ENCODE peak calls at places on chromosome 9, in six cellular contexts. M is K562, T is HCT116, B is upper lobe of left lung, F is GM12878, G is HepG2. X is an unnamed sample.

GRCh38 chr9:3507395-3508077 is 18.3 kb downstream of the RFX3 start:
- ATAC-seq in M (peak; percentile 59), T (no peak), B (no peak), F (peak; percentile 80), G (no peak), X (no peak)

GRCh38 chr9:4119778-4120554 is 179.9 kb downstream of the GLIS3 start:
- ATAC-seq in M (no peak), T (no peak), B (no peak), F (no peak), G (no peak), X (no peak)

GRCh38 chr9:83966209-83966582 is 13.8 kb downstream of the HNRNPK start:
- ATAC-seq in M (peak; percentile 38), T (peak; percentile 30), B (no peak), F (no peak), G (peak; percentile 6), X (no peak)

GRCh38 chr9:36116593-36116992 is 19.9 kb upstream of the GLIPR2 start:
- ATAC-seq in M (no peak), T (no peak), B (no peak), F (no peak), G (no peak), X (no peak)

GRCh38 chr9:112166176-112167140 is 8.6 kb downstream of the SUSD1 start:
- ATAC-seq in M (peak; percentile 78), T (no peak), B (no peak), F (no peak), G (peak; percentile 74), X (peak; percentile 41)

GRCh38 chr9:125343518-125344284 is 82.1 kb downstream of the GAPVD1 start:
- ATAC-seq in M (no peak), T (peak; percentile 71), B (peak; percentile 68), F (no peak), G (no peak), X (no peak)

GRCh38 chr9:109114670-109115069 is 5.1 kb downstream of the TMEM245 start:
- ATAC-seq in M (no peak), T (no peak), B (no peak), F (peak; percentile 4), G (no peak), X (no peak)

GRCh38 chr9:131837316-131837715 is 97.4 kb upstream of the RAPGEF1 start:
- ATAC-seq in M (peak; percentile 50), T (peak; percentile 75), B (no peak), F (peak; percentile 36), G (peak; percentile 85), X (no peak)

GRCh38 chr9:112200699-112201098 is 25.6 kb upstream of the SUSD1 start:
- ATAC-seq in M (no peak), T (no peak), B (no peak), F (no peak), G (no peak), X (no peak)

GRCh38 chr9:94899464-94900221 is 173.1 kb downstream of the AOPEP start:
- ATAC-seq in M (no peak), T (no peak), B (no peak), F (no peak), G (peak; percentile 97), X (no peak)

GRCh38 chr9:27924502-27924901 is 351.2 kb upstream of the C9orf72 start:
- ATAC-seq in M (no peak), T (no peak), B (no peak), F (no peak), G (no peak), X (no peak)

GRCh38 chr9:105672711-105673234 is 10.5 kb downstream of the TAL2 start:
- ATAC-seq in M (peak; percentile 69), T (no peak), B (no peak), F (peak; percentile 57), G (no peak), X (no peak)

GRCh38 chr9:676780-677458 is 164.6 kb upstream of the DMRT1 start:
- ATAC-seq in M (no peak), T (no peak), B (no peak), F (no peak), G (peak; percentile 74), X (no peak)

GRCh38 chr9:89886281-89886700 is 281.5 kb downstream of the GADD45G start:
- ATAC-seq in M (no peak), T (no peak), B (no peak), F (no peak), G (no peak), X (peak; percentile 38)

GRCh38 chr9:107243757-107244156 is 39.3 kb upstream of the RAD23B start:
- ATAC-seq in M (no peak), T (peak; percentile 79), B (peak; percentile 51), F (peak; percentile 85), G (peak; percentile 74), X (no peak)

GRCh38 chr9:111944467-111944866 is 47.9 kb downstream of the UGCG start:
- ATAC-seq in M (peak; percentile 68), T (no peak), B (no peak), F (peak; percentile 57), G (peak; percentile 62), X (no peak)

GRCh38 chr9:7783635-7784063 is 15.9 kb downstream of the DMAC1 start:
- ATAC-seq in M (no peak), T (no peak), B (no peak), F (peak; percentile 74), G (no peak), X (no peak)

GRCh38 chr9:109497193-109498165 is 628 bp downstream of the PTPN3 start:
- ATAC-seq in M (no peak), T (peak; percentile 58), B (no peak), F (no peak), G (no peak), X (no peak)

GRCh38 chr9:16728128-16728505 is 142.4 kb downstream of the BNC2 start:
- ATAC-seq in M (no peak), T (no peak), B (no peak), F (peak; percentile 20), G (no peak), X (no peak)

GRCh38 chr9:16730162-16730561 is 140.3 kb downstream of the BNC2 start:
- ATAC-seq in M (no peak), T (no peak), B (no peak), F (no peak), G (no peak), X (no peak)

GRCh38 chr9:16726718-16727451 is 143.6 kb downstream of the BNC2 start:
- ATAC-seq in M (no peak), T (no peak), B (peak; percentile 86), F (peak; percentile 71), G (peak; percentile 93), X (peak; percentile 88)

GRCh38 chr9:16727452-16728127 is 142.9 kb downstream of the BNC2 start:
- ATAC-seq in M (no peak), T (no peak), B (no peak), F (peak; percentile 27), G (no peak), X (peak; percentile 27)

DNA sequence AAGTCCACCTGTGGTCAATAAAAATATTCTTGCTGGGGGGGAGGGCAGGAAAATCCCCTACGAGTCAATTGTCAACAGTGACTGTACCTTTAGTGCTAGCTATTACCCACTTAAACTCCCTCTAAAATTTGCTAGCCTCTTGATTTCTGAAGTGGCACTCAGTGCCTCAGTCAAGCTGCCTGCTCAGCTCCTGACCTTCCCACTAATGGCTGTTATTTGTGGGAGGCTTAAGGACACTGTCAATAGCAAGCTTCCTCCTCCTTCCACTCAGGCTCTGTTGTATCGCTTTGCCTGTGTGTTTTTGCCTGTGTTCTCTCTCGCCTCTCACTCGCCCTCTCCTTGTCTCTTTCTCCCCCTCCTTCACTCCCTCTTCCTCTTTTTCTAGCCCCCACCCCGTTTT is 140.8 kb downstream of the BNC2 start:
- ATAC-seq in M (no peak), T (no peak), B (peak; percentile 81), F (peak; percentile 14), G (no peak), X (no peak)
- TF ChIP-seq POLR2A in M (no peak), T (no peak), B (no peak), F (no peak), G (no peak), X (no peak)

GRCh38 chr9:136483589-136484152 is 831 bp upstream of the SEC16A start:
- ATAC-seq in M (peak; percentile 81), T (peak; percentile 69), B (peak; percentile 62), F (peak; percentile 74), G (peak; percentile 68), X (peak; percentile 81)
- TF ChIP-seq POLR2AphosphoS5 in M (peak; percentile 44), T (no peak), B (peak; percentile 75), F (no peak), G (peak; percentile 81), X (no peak)

DNA sequence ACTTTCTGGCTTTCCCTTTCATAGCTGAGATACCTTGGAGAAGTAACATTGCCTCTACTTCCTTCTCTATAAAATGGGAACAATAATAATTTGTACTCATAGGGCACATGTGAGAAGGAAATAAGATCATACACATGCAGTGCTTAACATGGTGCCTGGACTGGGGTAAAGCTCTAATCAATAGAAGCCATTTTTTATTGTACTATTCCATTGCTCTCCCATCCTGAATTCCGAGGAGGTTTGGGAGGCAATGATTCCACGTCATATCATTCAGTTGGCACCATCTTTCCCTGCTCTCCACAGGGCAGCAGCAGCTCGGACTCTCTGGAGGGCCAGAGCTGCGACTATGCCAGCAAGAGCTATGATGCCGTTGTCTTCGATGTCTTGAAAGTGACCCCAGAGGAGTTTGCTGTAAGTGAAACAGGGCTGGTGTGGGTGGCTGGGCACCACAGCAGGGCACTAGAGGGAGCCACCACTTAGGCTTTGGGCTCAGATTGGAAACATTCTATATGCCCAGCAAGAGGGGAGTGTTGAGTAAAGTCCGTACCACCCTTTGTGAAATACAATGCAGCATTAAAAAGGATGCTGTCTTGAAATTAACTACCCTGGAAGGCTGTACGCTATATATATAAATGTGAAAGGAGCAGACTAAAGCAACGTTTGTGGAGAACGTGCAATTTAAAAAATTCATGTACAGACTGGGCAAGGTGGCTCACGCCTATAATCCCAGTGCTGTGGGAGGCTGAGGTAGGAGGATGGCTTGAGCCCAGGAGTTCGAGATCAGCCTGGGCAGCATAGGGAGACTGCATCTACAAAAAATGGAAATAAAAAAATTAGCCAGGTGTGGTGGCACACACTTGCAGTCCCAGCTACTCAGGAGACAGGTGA is 51.2 kb downstream of the RALGPS1 start:
- ATAC-seq in M (peak; percentile 78), T (peak; percentile 99), B (peak; percentile 50), F (peak; percentile 99), G (peak; percentile 94), X (peak; percentile 69)
- TF ChIP-seq POLR2A in M (no peak), T (no peak), B (no peak), F (no peak), G (no peak), X (no peak)

GRCh38 chr9:91736311-91736710 is 213.7 kb downstream of the ROR2 start:
- ATAC-seq in M (no peak), T (no peak), B (no peak), F (no peak), G (no peak), X (no peak)

GRCh38 chr9:91736898-91737601 is 213.0 kb downstream of the ROR2 start:
- ATAC-seq in M (no peak), T (no peak), B (no peak), F (no peak), G (no peak), X (no peak)

GRCh38 chr9:91733006-91733624 is 216.9 kb downstream of the ROR2 start:
- ATAC-seq in M (no peak), T (no peak), B (no peak), F (no peak), G (no peak), X (no peak)

GRCh38 chr9:91732187-91733005 is 217.6 kb downstream of the ROR2 start:
- ATAC-seq in M (no peak), T (no peak), B (no peak), F (peak; percentile 73), G (no peak), X (no peak)

GRCh38 chr9:91734371-91734981 is 215.6 kb downstream of the ROR2 start:
- ATAC-seq in M (peak; percentile 92), T (peak; percentile 92), B (peak; percentile 58), F (peak; percentile 83), G (peak; percentile 71), X (peak; percentile 69)
- TF ChIP-seq POLR2AphosphoS5 in M (no peak), T (no peak), B (no peak), F (no peak), G (no peak), X (peak; percentile 71)